ENCODE peak calls at places on chromosomes 12 and 14, in seven cellular contexts. O is HepG2, V is H1, T is GM12891, R is K562, Y is GM12878, J is SK-N-SH. X is an unnamed sample.
A peak's percentile ranks its signal among the peaks of the same experiment; 100 is the strongest.

GRCh38 chr12:51678086-51678724 is 87.2 kb downstream of the SCN8A start:
- DNase-seq in O (peak; percentile 50), R (peak; percentile 65), V (no peak), J (peak; percentile 62), Y (no peak), T (peak; percentile 21), X (peak; percentile 11)

GRCh38 chr12:109545826-109546225 is 27.5 kb downstream of the MMAB start:
- DNase-seq in J (no peak), Y (no peak), V (no peak), R (no peak), T (no peak), O (no peak), X (no peak)

GRCh38 chr12:93468008-93468371 is 676 bp downstream of the MRPL42 start:
- DNase-seq in O (no peak), J (no peak), V (no peak), Y (no peak), R (no peak), T (no peak), X (no peak)

GRCh38 chr14:38158468-38158867 is 49.2 kb upstream of the SSTR1 start:
- DNase-seq in R (no peak), O (no peak), T (no peak), Y (no peak), V (no peak), J (no peak), X (no peak)

GRCh38 chr14:104178279-104178678 is 39.9 kb downstream of the KIF26A start:
- DNase-seq in R (no peak), T (no peak), J (no peak), Y (no peak), V (no peak), O (no peak), X (no peak)

GRCh38 chr14:95220663-95221231 is 63.4 kb upstream of the DICER1 start:
- DNase-seq in R (no peak), Y (no peak), T (no peak), J (no peak), V (no peak), O (no peak), X (no peak)

GRCh38 chr12:1915082-1915968 is 3.1 kb downstream of the CACNA2D4 start:
- DNase-seq in Y (no peak), T (no peak), J (peak; percentile 24), V (peak; percentile 42), O (no peak), R (peak; percentile 48), X (no peak)

GRCh38 chr12:55847033-55847432 is 4.3 kb upstream of the MMP19 start:
- DNase-seq in R (no peak), V (no peak), T (no peak), Y (no peak), O (no peak), J (no peak), X (no peak)

GRCh38 chr12:68031881-68032739 is 42.9 kb downstream of the IFNG-AS1 start:
- DNase-seq in Y (no peak), J (no peak), O (no peak), R (no peak), V (no peak), T (no peak), X (no peak)

GRCh38 chr12:5428332-5429221 is 3.3 kb upstream of the NTF3 start:
- DNase-seq in T (no peak), R (peak; percentile 9), Y (no peak), J (peak; percentile 37), V (peak; percentile 57), O (no peak), X (no peak)

GRCh38 chr14:64795921-64796320 is 83.8 kb downstream of the SPTB start:
- DNase-seq in V (no peak), R (no peak), Y (no peak), T (no peak), O (no peak), J (peak; percentile 78), X (no peak)

GRCh38 chr14:50037837-50038236 is 78.5 kb downstream of the VCPKMT start:
- DNase-seq in R (peak; percentile 23), O (no peak), J (no peak), V (no peak), T (no peak), Y (no peak), X (no peak)

GRCh38 chr12:104522985-104523719 is 66.4 kb downstream of the CHST11 start:
- DNase-seq in J (no peak), Y (no peak), R (peak; percentile 43), O (no peak), T (no peak), V (no peak), X (no peak)

GRCh38 chr12:28770329-28770728 is 378.7 kb upstream of the FAR2 start:
- DNase-seq in R (no peak), V (no peak), J (no peak), O (no peak), T (no peak), Y (no peak), X (no peak)
- TF ChIP-seq POLR2AphosphoS5 in R (no peak), V (no peak), J (no peak), O (no peak), T (no peak), Y (no peak), X (no peak)

GRCh38 chr12:56951582-56952339 is 5.6 kb downstream of the RDH16 start:
- DNase-seq in Y (no peak), R (no peak), T (no peak), J (no peak), V (no peak), O (no peak), X (no peak)
- TF ChIP-seq TAF1 in Y (no peak), R (no peak), T (no peak), J (no peak), V (no peak), O (no peak), X (no peak)

GRCh38 chr12:49603721-49604120 is 1.7 kb downstream of the FAM186B start:
- DNase-seq in V (no peak), O (no peak), R (no peak), T (no peak), Y (no peak), J (no peak), X (no peak)

GRCh38 chr12:49612210-49612609 is 6.8 kb upstream of the FAM186B start:
- DNase-seq in Y (no peak), R (no peak), V (no peak), J (no peak), T (no peak), O (peak; percentile 30), X (no peak)

GRCh38 chr12:49609875-49610154 is 4.4 kb upstream of the FAM186B start:
- DNase-seq in Y (no peak), V (no peak), O (no peak), J (no peak), R (no peak), T (no peak), X (no peak)

GRCh38 chr12:49609059-49609874 is 3.8 kb upstream of the FAM186B start:
- DNase-seq in J (no peak), R (no peak), Y (no peak), T (no peak), O (no peak), V (no peak), X (no peak)
- TF ChIP-seq POLR2AphosphoS5 in J (no peak), R (no peak), Y (no peak), T (no peak), O (no peak), V (no peak), X (no peak)

GRCh38 chr12:11959117-11959823 is 111.5 kb upstream of the BCL2L14 start:
- DNase-seq in V (peak; percentile 24), Y (no peak), R (no peak), T (no peak), O (peak; percentile 48), J (no peak), X (no peak)
- TF ChIP-seq TAF1 in V (no peak), Y (no peak), R (no peak), T (no peak), O (no peak), J (no peak), X (no peak)

GRCh38 chr14:91883770-91884169 is 16.4 kb upstream of the TC2N start:
- DNase-seq in T (no peak), Y (no peak), O (no peak), V (no peak), J (no peak), R (no peak), X (no peak)
- TF ChIP-seq POLR2AphosphoS5 in T (no peak), Y (no peak), O (no peak), V (no peak), J (no peak), R (no peak), X (no peak)

DNA sequence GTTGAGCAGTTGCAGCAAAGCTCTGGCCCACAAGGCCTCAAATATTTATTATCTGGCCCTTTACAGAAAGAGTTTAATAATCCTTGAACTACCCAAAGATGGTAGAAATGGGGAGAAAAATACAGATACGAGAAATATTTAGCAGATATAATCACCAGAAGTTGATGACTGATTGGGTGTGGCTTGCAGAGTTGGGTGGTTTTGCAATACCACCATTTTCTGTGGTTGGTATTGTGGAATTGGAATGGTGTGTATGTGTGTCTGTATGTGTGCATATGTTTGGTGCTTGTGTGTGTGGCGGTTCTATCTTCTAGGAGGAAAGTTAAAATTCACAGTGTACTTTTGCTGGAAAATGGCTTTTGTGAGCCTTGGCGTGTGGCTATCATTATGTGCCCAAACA is 85.4 kb upstream of the MANSC4 start:
- DNase-seq in R (no peak), Y (no peak), V (no peak), O (no peak), T (no peak), J (no peak), X (no peak)
- TF ChIP-seq TAF1 in R (no peak), Y (no peak), V (no peak), O (no peak), T (no peak), J (no peak), X (no peak)

DNA sequence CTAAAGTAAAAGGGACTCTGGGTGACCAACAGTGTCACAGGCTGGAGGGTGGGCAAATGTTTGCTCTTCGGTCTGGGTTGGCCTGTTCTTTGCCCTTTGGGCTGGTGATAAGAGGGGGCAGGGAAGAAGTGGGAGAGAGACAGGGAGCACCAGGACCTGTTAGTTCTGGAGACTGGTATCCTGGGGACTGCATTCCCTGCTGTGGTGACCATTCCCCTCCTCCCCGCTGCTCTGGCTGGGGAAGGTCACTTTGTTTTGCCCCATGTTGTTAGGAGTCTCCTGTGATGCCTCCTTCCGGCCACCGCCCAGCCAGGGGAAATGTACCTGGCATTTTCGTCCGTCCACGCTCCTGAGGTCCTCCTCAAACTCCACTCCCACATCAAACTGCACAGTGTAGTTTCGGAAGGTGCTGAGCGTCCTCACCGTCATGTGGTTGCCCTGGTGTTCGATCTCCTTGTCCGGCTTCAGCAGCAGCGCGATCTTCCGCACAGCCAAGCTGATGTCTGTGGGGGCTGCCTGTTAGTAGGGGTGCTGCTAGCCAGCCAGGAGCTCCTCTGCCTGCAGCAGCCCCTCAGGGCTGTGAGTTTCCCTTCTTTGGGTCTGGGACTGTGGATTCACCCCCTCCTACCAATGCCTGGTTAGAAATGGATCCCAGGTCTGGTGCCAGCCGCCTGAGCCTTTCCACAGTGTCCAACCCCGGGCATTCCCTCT is 618 bp downstream of the RBP5 start:
- DNase-seq in J (no peak), Y (no peak), T (no peak), O (peak; percentile 74), V (no peak), R (peak; percentile 45), X (no peak)
- TF ChIP-seq POLR2AphosphoS5 in J (no peak), Y (no peak), T (no peak), O (peak; percentile 72), V (no peak), R (no peak), X (no peak)

X was measured in GM12892.